ENCODE peak calls at places on chromosomes 11 and 22, in four cellular contexts. V is stimulated activated CD4-positive, alpha-beta T cell treated with anti-CD3 and anti-CD28 coated beads, Interleukin-2, amount 100 ng/mL, for 24 hours; D is A549; P is mucosa of descending colon. R is an unnamed sample.

GRCh38 chr11:107916671-107917241 is 11.5 kb upstream of the RAB39A start:
- DNase-seq in D (no peak), P (peak; percentile 55), V (peak; percentile 53), R (peak; percentile 60)

GRCh38 chr11:123111465-123111864 is 49.5 kb upstream of the HSPA8 start:
- DNase-seq in P (no peak), D (peak; percentile 58), V (no peak), R (peak; percentile 61)

GRCh38 chr11:117796456-117797428 is at the start of gene DSCAML1:
- DNase-seq in D (no peak), P (peak; percentile 63), V (peak; percentile 61), R (peak; percentile 47)

GRCh38 chr22:30038219-30038618 is 42.0 kb upstream of the HORMAD2 start:
- DNase-seq in P (no peak), V (no peak), D (peak; percentile 38), R (no peak)

GRCh38 chr22:23718371-23719165 is 27.8 kb downstream of the RGL4 start:
- DNase-seq in V (no peak), D (peak; percentile 16), P (no peak), R (no peak)

GRCh38 chr11:70068950-70069349 is 9.2 kb upstream of the ANO1 start:
- DNase-seq in V (no peak), P (no peak), D (no peak), R (no peak)

GRCh38 chr11:23574149-23574548 is 713.9 kb upstream of the CCDC179 start:
- DNase-seq in D (no peak), P (no peak), V (no peak), R (no peak)

GRCh38 chr11:85766801-85767200 is 44.1 kb downstream of the SYTL2 start:
- DNase-seq in V (no peak), D (no peak), P (no peak), R (no peak)

GRCh38 chr11:128417607-128418324 is 169.6 kb downstream of the ETS1 start:
- DNase-seq in V (no peak), D (no peak), P (no peak), R (no peak)

GRCh38 chr22:47197735-47198500 is 435.5 kb downstream of the TBC1D22A start:
- DNase-seq in D (no peak), V (no peak), P (no peak), R (no peak)

GRCh38 chr22:44729391-44730012 is 22.9 kb upstream of the ARHGAP8 start:
- DNase-seq in P (peak; percentile 53), V (no peak), D (no peak), R (no peak)

GRCh38 chr11:33268945-33269567 is 11.9 kb downstream of the HIPK3 start:
- DNase-seq in D (no peak), P (no peak), V (no peak), R (no peak)

GRCh38 chr22:27709919-27710452 is 91.6 kb downstream of the MN1 start:
- DNase-seq in D (no peak), V (no peak), P (no peak), R (no peak)

GRCh38 chr11:20661850-20662249 is 7.5 kb upstream of the NELL1 start:
- DNase-seq in V (no peak), D (no peak), P (no peak), R (no peak)

GRCh38 chr22:29308148-29308790 is 1.8 kb downstream of the GAS2L1 start:
- DNase-seq in P (peak; percentile 54), V (no peak), D (no peak), R (peak; percentile 9)

GRCh38 chr11:92099183-92099582 is 125.4 kb upstream of the FAT3 start:
- DNase-seq in D (no peak), P (no peak), V (no peak), R (no peak)

GRCh38 chr11:57764527-57764926 is 2.9 kb downstream of the CTNND1 start:
- DNase-seq in P (no peak), D (no peak), V (no peak), R (no peak)

GRCh38 chr11:96254087-96254486 is 88.9 kb downstream of the MAML2 start:
- DNase-seq in D (no peak), P (no peak), V (no peak), R (no peak)

GRCh38 chr22:46001426-46002106 is 24.6 kb upstream of the WNT7B start:
- DNase-seq in P (peak; percentile 22), V (no peak), D (no peak), R (no peak)

GRCh38 chr11:17703951-17704350 is 15.4 kb upstream of the MYOD1 start:
- DNase-seq in D (peak; percentile 36), P (no peak), V (no peak), R (no peak)

GRCh38 chr11:3340025-3340424 is 38.9 kb downstream of the ZNF195 start:
- DNase-seq in V (no peak), P (no peak), D (peak; percentile 27), R (peak; percentile 33)

GRCh38 chr11:11531127-11531526 is 90.7 kb downstream of the GALNT18 start:
- DNase-seq in P (no peak), D (no peak), V (no peak), R (no peak)

GRCh38 chr11:78290293-78291176 is 101.8 kb downstream of the USP35 start:
- DNase-seq in V (no peak), D (peak; percentile 50), P (no peak), R (no peak)

GRCh38 chr22:33512961-33513360 is 407.3 kb downstream of the LARGE1 start:
- DNase-seq in V (no peak), P (no peak), D (no peak), R (no peak)

GRCh38 chr22:50320116-50320515 is 6.7 kb downstream of the DENND6B start:
- DNase-seq in D (no peak), V (no peak), P (peak; percentile 18), R (no peak)

GRCh38 chr22:30314918-30315317 is 11.8 kb downstream of the TBC1D10A start:
- DNase-seq in V (peak; percentile 54), P (no peak), D (no peak), R (no peak)

GRCh38 chr11:16881074-16881709 is 133.0 kb downstream of the PLEKHA7 start:
- DNase-seq in D (no peak), V (no peak), P (no peak), R (no peak)

GRCh38 chr11:44559207-44559943 is 6.1 kb upstream of the CD82 start:
- DNase-seq in V (no peak), D (no peak), P (no peak), R (no peak)

GRCh38 chr22:29842740-29843139 is 4.7 kb upstream of the ASCC2 start:
- DNase-seq in V (no peak), D (peak; percentile 88), P (no peak), R (no peak)

GRCh38 chr22:23677701-23677995 is 13.2 kb upstream of the RGL4 start:
- DNase-seq in P (no peak), D (no peak), V (no peak), R (no peak)

GRCh38 chr11:59219836-59220235 is 7.1 kb upstream of the MPEG1 start:
- DNase-seq in V (no peak), P (no peak), D (no peak), R (no peak)

GRCh38 chr22:36453266-36453607 is 28.2 kb downstream of the TXN2 start:
- DNase-seq in D (no peak), V (no peak), P (peak; percentile 41), R (no peak)